ENCODE peak calls at places on chromosomes 12 and 14, in seven cellular contexts. One of them, this sample, is unnamed.

GRCh38 chr12:109877504-109878246 is 2.7 kb downstream of the GLTP start:
- DNase-seq in AG04449: no peak
- DNase-seq in RWPE1: no peak
- DNase-seq in HepG2: no peak
- DNase-seq in body of pancreas: no peak
- DNase-seq in right lobe of liver: no peak
- DNase-seq in endothelial cell: no peak
- DNase-seq in this sample: no peak

GRCh38 chr14:76133103-76133502 is 18.6 kb upstream of the GPATCH2L start:
- DNase-seq in RWPE1: peak
- DNase-seq in HepG2: peak
- DNase-seq in AG04449: no peak
- DNase-seq in body of pancreas: no peak
- DNase-seq in right lobe of liver: no peak
- DNase-seq in endothelial cell: peak
- DNase-seq in this sample: no peak

GRCh38 chr12:48002773-48003218 is 1.5 kb downstream of the COL2A1 start:
- DNase-seq in RWPE1: peak
- DNase-seq in HepG2: no peak
- DNase-seq in endothelial cell: peak
- DNase-seq in AG04449: no peak
- DNase-seq in body of pancreas: peak
- DNase-seq in right lobe of liver: peak
- DNase-seq in this sample: no peak

GRCh38 chr12:80271770-80272169 is 172.3 kb upstream of the PTPRQ start:
- DNase-seq in RWPE1: no peak
- DNase-seq in endothelial cell: no peak
- DNase-seq in body of pancreas: no peak
- DNase-seq in right lobe of liver: no peak
- DNase-seq in AG04449: no peak
- DNase-seq in HepG2: no peak
- DNase-seq in this sample: no peak

GRCh38 chr12:107475900-107476299 is 209.7 kb upstream of the PWP1 start:
- DNase-seq in body of pancreas: no peak
- DNase-seq in endothelial cell: no peak
- DNase-seq in right lobe of liver: no peak
- DNase-seq in HepG2: no peak
- DNase-seq in AG04449: no peak
- DNase-seq in RWPE1: no peak
- DNase-seq in this sample: no peak

GRCh38 chr14:100750762-100751699 is 24.3 kb downstream of the DLK1 start:
- DNase-seq in HepG2: peak
- DNase-seq in endothelial cell: no peak
- DNase-seq in right lobe of liver: peak
- DNase-seq in body of pancreas: no peak
- DNase-seq in RWPE1: no peak
- DNase-seq in AG04449: no peak
- DNase-seq in this sample: no peak

GRCh38 chr12:52946334-52946733 is 2.6 kb upstream of the KRT18 start:
- DNase-seq in RWPE1: no peak
- DNase-seq in right lobe of liver: no peak
- DNase-seq in body of pancreas: no peak
- DNase-seq in AG04449: no peak
- DNase-seq in HepG2: no peak
- DNase-seq in endothelial cell: no peak
- DNase-seq in this sample: no peak

GRCh38 chr12:95532851-95533250 is 18.4 kb downstream of the USP44 start:
- DNase-seq in right lobe of liver: no peak
- DNase-seq in AG04449: no peak
- DNase-seq in body of pancreas: no peak
- DNase-seq in endothelial cell: no peak
- DNase-seq in RWPE1: no peak
- DNase-seq in HepG2: peak
- DNase-seq in this sample: no peak

GRCh38 chr12:52794479-52795331 is 1.2 kb downstream of the KRT3 start:
- DNase-seq in RWPE1: no peak
- DNase-seq in body of pancreas: no peak
- DNase-seq in AG04449: no peak
- DNase-seq in endothelial cell: no peak
- DNase-seq in right lobe of liver: no peak
- DNase-seq in HepG2: no peak
- DNase-seq in this sample: no peak

GRCh38 chr12:107610030-107610859 is 75.4 kb upstream of the PWP1 start:
- DNase-seq in endothelial cell: peak
- DNase-seq in AG04449: no peak
- DNase-seq in RWPE1: peak
- DNase-seq in right lobe of liver: no peak
- DNase-seq in HepG2: peak
- DNase-seq in body of pancreas: no peak
- DNase-seq in this sample: peak

GRCh38 chr14:95488376-95489162 is 27.9 kb downstream of the SYNE3 start:
- DNase-seq in right lobe of liver: peak
- DNase-seq in HepG2: no peak
- DNase-seq in AG04449: no peak
- DNase-seq in body of pancreas: no peak
- DNase-seq in RWPE1: no peak
- DNase-seq in endothelial cell: no peak
- DNase-seq in this sample: no peak

GRCh38 chr12:70557583-70558263 is 79.5 kb downstream of the PTPRB start:
- DNase-seq in RWPE1: no peak
- DNase-seq in body of pancreas: no peak
- DNase-seq in HepG2: peak
- DNase-seq in endothelial cell: no peak
- DNase-seq in AG04449: no peak
- DNase-seq in right lobe of liver: no peak
- DNase-seq in this sample: no peak

GRCh38 chr14:73787760-73788508 is 63.7 kb upstream of the PTGR2 start:
- DNase-seq in body of pancreas: no peak
- DNase-seq in right lobe of liver: no peak
- DNase-seq in AG04449: no peak
- DNase-seq in endothelial cell: no peak
- DNase-seq in RWPE1: no peak
- DNase-seq in HepG2: no peak
- DNase-seq in this sample: peak

GRCh38 chr12:101086490-101086889 is 123.5 kb downstream of the SLC5A8 start:
- DNase-seq in AG04449: peak
- DNase-seq in right lobe of liver: no peak
- DNase-seq in endothelial cell: peak
- DNase-seq in HepG2: no peak
- DNase-seq in RWPE1: no peak
- DNase-seq in body of pancreas: no peak
- DNase-seq in this sample: no peak

GRCh38 chr12:54601841-54602240 is 13.4 kb upstream of the PPP1R1A start:
- DNase-seq in AG04449: no peak
- DNase-seq in endothelial cell: no peak
- DNase-seq in HepG2: no peak
- DNase-seq in right lobe of liver: no peak
- DNase-seq in RWPE1: no peak
- DNase-seq in body of pancreas: no peak
- DNase-seq in this sample: no peak

GRCh38 chr12:80512781-80513180 is 68.7 kb downstream of the PTPRQ start:
- DNase-seq in AG04449: no peak
- DNase-seq in RWPE1: no peak
- DNase-seq in endothelial cell: no peak
- DNase-seq in body of pancreas: no peak
- DNase-seq in right lobe of liver: no peak
- DNase-seq in HepG2: no peak
- DNase-seq in this sample: no peak

GRCh38 chr14:91005716-91006115 is 54.7 kb downstream of the RPS6KA5 start:
- DNase-seq in endothelial cell: no peak
- DNase-seq in RWPE1: peak
- DNase-seq in HepG2: no peak
- DNase-seq in AG04449: no peak
- DNase-seq in right lobe of liver: no peak
- DNase-seq in body of pancreas: no peak
- DNase-seq in this sample: no peak

GRCh38 chr14:98173291-98173690 is 1098.7 kb downstream of the BCL11B start:
- DNase-seq in AG04449: no peak
- DNase-seq in right lobe of liver: no peak
- DNase-seq in RWPE1: no peak
- DNase-seq in HepG2: no peak
- DNase-seq in body of pancreas: no peak
- DNase-seq in endothelial cell: no peak
- DNase-seq in this sample: no peak

GRCh38 chr12:15472036-15472435 is 149.7 kb downstream of the PTPRO start:
- DNase-seq in AG04449: no peak
- DNase-seq in body of pancreas: peak
- DNase-seq in endothelial cell: no peak
- DNase-seq in right lobe of liver: no peak
- DNase-seq in RWPE1: peak
- DNase-seq in HepG2: no peak
- DNase-seq in this sample: no peak

GRCh38 chr12:98227162-98227561 is 288.2 kb upstream of the TMPO start:
- DNase-seq in endothelial cell: no peak
- DNase-seq in body of pancreas: no peak
- DNase-seq in right lobe of liver: no peak
- DNase-seq in RWPE1: no peak
- DNase-seq in AG04449: no peak
- DNase-seq in HepG2: peak
- DNase-seq in this sample: no peak

GRCh38 chr12:130186631-130187269 is 24.5 kb downstream of the FZD10 start:
- DNase-seq in HepG2: no peak
- DNase-seq in right lobe of liver: no peak
- DNase-seq in endothelial cell: no peak
- DNase-seq in AG04449: no peak
- DNase-seq in RWPE1: peak
- DNase-seq in body of pancreas: no peak
- DNase-seq in this sample: no peak

GRCh38 chr12:113334786-113335539 is at the start of gene SLC8B1:
- DNase-seq in AG04449: no peak
- DNase-seq in body of pancreas: peak
- DNase-seq in RWPE1: peak
- DNase-seq in endothelial cell: peak
- DNase-seq in right lobe of liver: peak
- DNase-seq in HepG2: peak
- DNase-seq in this sample: peak

GRCh38 chr12:113903381-113903863 is 62.7 kb downstream of the RBM19 start:
- DNase-seq in RWPE1: no peak
- DNase-seq in HepG2: no peak
- DNase-seq in body of pancreas: no peak
- DNase-seq in AG04449: no peak
- DNase-seq in endothelial cell: no peak
- DNase-seq in right lobe of liver: no peak
- DNase-seq in this sample: no peak

GRCh38 chr12:121005346-121005815 is 10.9 kb downstream of the C12orf43 start:
- DNase-seq in endothelial cell: peak
- DNase-seq in HepG2: peak
- DNase-seq in AG04449: no peak
- DNase-seq in RWPE1: no peak
- DNase-seq in body of pancreas: peak
- DNase-seq in right lobe of liver: no peak
- DNase-seq in this sample: peak
- TF ChIP-seq CTCF in endothelial cell: peak
- TF ChIP-seq CTCF in HepG2: peak
- TF ChIP-seq CTCF in AG04449: peak
- TF ChIP-seq CTCF in RWPE1: peak
- TF ChIP-seq CTCF in body of pancreas: peak
- TF ChIP-seq CTCF in right lobe of liver: peak
- TF ChIP-seq CTCF in this sample: peak

GRCh38 chr14:56118611-56119181 is 485 bp downstream of the PELI2 start:
- DNase-seq in RWPE1: no peak
- DNase-seq in endothelial cell: peak
- DNase-seq in HepG2: no peak
- DNase-seq in right lobe of liver: peak
- DNase-seq in AG04449: no peak
- DNase-seq in body of pancreas: no peak
- DNase-seq in this sample: peak

GRCh38 chr14:56119221-56119967 is 1.2 kb downstream of the PELI2 start:
- DNase-seq in endothelial cell: peak
- DNase-seq in right lobe of liver: no peak
- DNase-seq in HepG2: no peak
- DNase-seq in RWPE1: no peak
- DNase-seq in body of pancreas: peak
- DNase-seq in AG04449: no peak
- DNase-seq in this sample: peak

GRCh38 chr14:56121786-56122185 is 3.6 kb downstream of the PELI2 start:
- DNase-seq in body of pancreas: no peak
- DNase-seq in RWPE1: no peak
- DNase-seq in endothelial cell: no peak
- DNase-seq in right lobe of liver: no peak
- DNase-seq in HepG2: no peak
- DNase-seq in AG04449: no peak
- DNase-seq in this sample: no peak

GRCh38 chr14:56122306-56122705 is 4.1 kb downstream of the PELI2 start:
- DNase-seq in AG04449: no peak
- DNase-seq in body of pancreas: no peak
- DNase-seq in endothelial cell: no peak
- DNase-seq in RWPE1: no peak
- DNase-seq in right lobe of liver: no peak
- DNase-seq in HepG2: no peak
- DNase-seq in this sample: no peak

DNA sequence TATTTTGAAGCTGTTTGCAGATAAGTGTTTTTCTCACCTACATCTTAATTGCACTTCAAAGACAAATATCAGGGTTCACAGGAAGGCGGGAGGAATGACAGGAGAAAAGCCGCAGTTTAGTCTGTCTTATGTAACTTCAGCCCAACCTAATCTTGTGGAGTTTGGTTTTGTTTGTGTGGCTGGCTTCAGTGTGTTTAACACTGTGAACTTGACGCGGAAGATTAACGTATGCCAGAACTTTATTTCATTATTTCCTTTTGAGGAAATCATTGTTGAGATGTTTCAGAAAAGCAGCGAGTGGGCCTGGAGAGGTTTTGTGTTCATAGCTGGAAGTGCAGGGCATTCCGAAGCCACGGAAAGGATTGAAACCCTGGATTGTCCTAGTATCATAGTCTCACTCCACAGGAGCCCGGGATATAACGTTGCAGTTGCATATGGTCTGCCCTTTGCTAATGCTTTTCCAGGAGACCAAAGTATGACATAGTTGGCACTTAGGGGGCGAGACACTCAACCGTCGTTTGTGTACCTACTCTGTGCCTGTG is 2.0 kb downstream of the PELI2 start:
- DNase-seq in endothelial cell: peak
- DNase-seq in RWPE1: no peak
- DNase-seq in HepG2: no peak
- DNase-seq in AG04449: no peak
- DNase-seq in right lobe of liver: no peak
- DNase-seq in body of pancreas: peak
- DNase-seq in this sample: no peak
- TF ChIP-seq CTCF in endothelial cell: no peak
- TF ChIP-seq CTCF in RWPE1: no peak
- TF ChIP-seq CTCF in HepG2: no peak
- TF ChIP-seq CTCF in AG04449: no peak
- TF ChIP-seq CTCF in right lobe of liver: no peak
- TF ChIP-seq CTCF in body of pancreas: peak
- TF ChIP-seq CTCF in this sample: no peak

GRCh38 chr14:71235865-71236264 is 328.6 kb downstream of the PCNX1 start:
- DNase-seq in RWPE1: no peak
- DNase-seq in HepG2: no peak
- DNase-seq in AG04449: no peak
- DNase-seq in right lobe of liver: no peak
- DNase-seq in endothelial cell: no peak
- DNase-seq in body of pancreas: peak
- DNase-seq in this sample: no peak
- TF ChIP-seq CTCF in RWPE1: no peak
- TF ChIP-seq CTCF in HepG2: no peak
- TF ChIP-seq CTCF in AG04449: no peak
- TF ChIP-seq CTCF in right lobe of liver: no peak
- TF ChIP-seq CTCF in endothelial cell: no peak
- TF ChIP-seq CTCF in body of pancreas: no peak
- TF ChIP-seq CTCF in this sample: no peak

GRCh38 chr14:103730490-103731035 is 15.0 kb downstream of the ZFYVE21 start:
- DNase-seq in body of pancreas: peak
- DNase-seq in right lobe of liver: peak
- DNase-seq in RWPE1: no peak
- DNase-seq in endothelial cell: no peak
- DNase-seq in AG04449: no peak
- DNase-seq in HepG2: no peak
- DNase-seq in this sample: no peak
- TF ChIP-seq CTCF in body of pancreas: peak
- TF ChIP-seq CTCF in right lobe of liver: no peak
- TF ChIP-seq CTCF in RWPE1: no peak
- TF ChIP-seq CTCF in endothelial cell: no peak
- TF ChIP-seq CTCF in AG04449: no peak
- TF ChIP-seq CTCF in HepG2: no peak
- TF ChIP-seq CTCF in this sample: no peak

This sample was measured in GM10248.